ENCODE peak calls at places on chromosomes 13 and 19, in seven cellular contexts. V is endothelial cell of umbilical vein, P is bronchial epithelial cell, N is omental fat pad, U is cardiac fibroblast, C is AG04450, T is BE2C. Z is an unnamed sample.

GRCh38 chr19:3243851-3244700 is 19.6 kb downstream of the CELF5 start:
- DNase-seq in T (no peak), V (peak), U (peak), P (peak), N (no peak), C (peak), Z (no peak)

GRCh38 chr19:33840783-33841182 is 44.1 kb downstream of the KCTD15 start:
- DNase-seq in V (no peak), T (no peak), N (no peak), C (no peak), P (no peak), U (no peak), Z (no peak)

GRCh38 chr19:58570770-58571574 is 2.2 kb downstream of the MZF1 start:
- DNase-seq in C (no peak), U (no peak), T (no peak), P (no peak), V (no peak), N (no peak), Z (peak)

GRCh38 chr19:13398780-13399726 is 107.2 kb downstream of the CACNA1A start:
- DNase-seq in T (peak), C (peak), P (peak), V (peak), N (no peak), U (peak), Z (no peak)

GRCh38 chr13:67515895-67516294 is 285.8 kb upstream of the PCDH9 start:
- DNase-seq in P (peak), C (peak), T (no peak), U (peak), N (no peak), V (no peak), Z (no peak)

GRCh38 chr13:84121456-84121855 is 239.2 kb upstream of the SLITRK1 start:
- DNase-seq in T (no peak), V (no peak), U (no peak), P (peak), C (no peak), N (no peak), Z (no peak)

GRCh38 chr13:32098275-32098674 is 66.7 kb downstream of the FRY start:
- DNase-seq in U (peak), V (no peak), C (no peak), N (no peak), T (no peak), P (peak), Z (no peak)

GRCh38 chr19:48553676-48554384 is 1.9 kb downstream of the SULT2B1 start:
- DNase-seq in N (no peak), U (peak), C (no peak), P (peak), T (peak), V (peak), Z (no peak)

GRCh38 chr19:33621065-33621785 is 528 bp upstream of the CHST8 start:
- DNase-seq in U (no peak), N (no peak), V (no peak), T (peak), P (no peak), C (no peak), Z (no peak)

GRCh38 chr13:52842440-52842839 is 6.0 kb downstream of the PCDH8 start:
- DNase-seq in V (no peak), C (no peak), P (no peak), U (no peak), T (no peak), N (no peak), Z (no peak)

GRCh38 chr19:1776606-1777147 is 23.4 kb downstream of the ONECUT3 start:
- DNase-seq in T (no peak), C (no peak), P (no peak), U (no peak), N (no peak), V (no peak), Z (no peak)

GRCh38 chr13:43346427-43346826 is 323.0 kb downstream of the DNAJC15 start:
- DNase-seq in U (no peak), C (no peak), P (no peak), V (no peak), N (no peak), T (no peak), Z (no peak)

GRCh38 chr13:95896302-95896701 is 156.9 kb downstream of the UGGT2 start:
- DNase-seq in V (peak), C (no peak), P (peak), T (no peak), N (no peak), U (peak), Z (no peak)

GRCh38 chr19:51688665-51689571 is 4.2 kb upstream of the SPACA6 start:
- DNase-seq in V (peak), T (peak), N (peak), P (peak), C (peak), U (peak), Z (peak)

GRCh38 chr19:2587001-2587719 is 111.2 kb downstream of the GADD45B start:
- DNase-seq in V (no peak), T (no peak), U (peak), P (no peak), C (no peak), N (no peak), Z (no peak)

GRCh38 chr19:14198384-14199376 is 7.3 kb downstream of the ADGRL1 start:
- DNase-seq in C (no peak), V (no peak), U (peak), P (no peak), N (no peak), T (peak), Z (no peak)

GRCh38 chr13:51797664-51798488 is 6.1 kb downstream of the DHRS12 start:
- DNase-seq in C (no peak), P (peak), N (no peak), U (peak), V (peak), T (peak), Z (no peak)

GRCh38 chr13:95182570-95183285 is 118.5 kb downstream of the ABCC4 start:
- DNase-seq in C (no peak), V (no peak), U (no peak), T (no peak), N (no peak), P (no peak), Z (no peak)

GRCh38 chr19:2567580-2567979 is 91.7 kb downstream of the GADD45B start:
- DNase-seq in T (no peak), P (no peak), V (no peak), N (no peak), U (no peak), C (no peak), Z (peak)

GRCh38 chr19:48501961-48502719 is 9.5 kb downstream of the LMTK3 start:
- DNase-seq in V (no peak), U (peak), P (peak), T (peak), C (no peak), N (peak), Z (peak)

GRCh38 chr19:34428549-34429285 is 536 bp downstream of the UBA2 start:
- DNase-seq in C (no peak), N (no peak), P (peak), V (peak), U (peak), T (peak), Z (no peak)

GRCh38 chr19:38455031-38455430 is 21.5 kb downstream of the RYR1 start:
- DNase-seq in U (peak), P (peak), C (no peak), N (no peak), T (no peak), V (no peak), Z (no peak)

GRCh38 chr13:114044486-114044885 is 70.6 kb upstream of the C13orf46 start:
- DNase-seq in V (no peak), N (no peak), C (no peak), P (no peak), T (no peak), U (no peak), Z (no peak)

GRCh38 chr19:10420444-10421239 is at the start of gene PDE4A:
- DNase-seq in U (peak), V (no peak), T (peak), P (no peak), C (no peak), N (no peak), Z (no peak)

GRCh38 chr19:35048911-35049411 is 7.4 kb downstream of the HPN start:
- DNase-seq in T (peak), U (no peak), C (no peak), V (no peak), P (no peak), N (no peak), Z (no peak)

GRCh38 chr19:52065399-52065798 is 16.8 kb upstream of the ZNF432 start:
- DNase-seq in V (no peak), P (no peak), N (no peak), C (no peak), U (no peak), T (no peak), Z (no peak)

GRCh38 chr13:111886217-111886945 is 180.6 kb upstream of the SOX1 start:
- DNase-seq in C (no peak), V (no peak), T (no peak), U (no peak), N (no peak), P (no peak), Z (no peak)

GRCh38 chr19:8595651-8596050 is 14.9 kb downstream of the ADAMTS10 start:
- DNase-seq in P (no peak), C (no peak), V (no peak), U (no peak), N (no peak), T (no peak), Z (no peak)

GRCh38 chr13:74105871-74106270 is 28.3 kb downstream of the KLF12 start:
- DNase-seq in U (no peak), P (no peak), V (no peak), T (no peak), N (no peak), C (no peak), Z (no peak)

GRCh38 chr13:33111414-33112110 is 95.3 kb downstream of the KL start:
- DNase-seq in N (no peak), T (no peak), U (peak), C (no peak), V (peak), P (no peak), Z (no peak)

GRCh38 chr13:42994878-42995277 is 2.8 kb upstream of the EPSTI1 start:
- DNase-seq in C (no peak), V (no peak), P (no peak), U (no peak), N (no peak), T (no peak), Z (no peak)

GRCh38 chr13:43514326-43514725 is 272.4 kb downstream of the ENOX1 start:
- DNase-seq in C (no peak), P (no peak), N (no peak), U (no peak), T (no peak), V (no peak), Z (no peak)

GRCh38 chr19:746208-746819 is 4.6 kb upstream of the MISP start:
- DNase-seq in V (no peak), C (no peak), T (no peak), P (no peak), N (no peak), U (no peak), Z (no peak)

DNA sequence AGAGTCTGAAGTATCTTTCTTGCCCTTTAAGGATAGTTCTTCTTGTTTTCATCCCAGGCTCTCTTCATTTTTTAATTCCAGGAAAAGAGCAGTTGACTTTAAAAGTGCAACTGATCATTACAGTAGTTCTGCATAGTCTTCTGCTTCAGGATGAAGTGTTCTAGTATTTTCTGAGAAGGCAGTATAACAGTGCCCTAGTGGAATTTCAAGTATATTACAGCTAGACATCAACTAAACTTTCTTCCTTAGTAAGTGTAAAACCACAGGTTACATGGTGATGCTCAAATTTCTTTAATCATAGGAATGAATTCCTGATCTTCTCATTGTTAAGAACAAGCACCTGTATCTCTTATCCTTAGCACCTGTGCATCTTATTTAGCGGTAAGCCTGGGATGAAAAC is 10.9 kb downstream of the NUFIP1 start:
- DNase-seq in N (no peak), C (no peak), P (no peak), T (no peak), U (no peak), V (no peak), Z (no peak)
- TF ChIP-seq CTCF in N (no peak), C (no peak), P (no peak), T (no peak), U (peak), V (no peak), Z (no peak)

DNA sequence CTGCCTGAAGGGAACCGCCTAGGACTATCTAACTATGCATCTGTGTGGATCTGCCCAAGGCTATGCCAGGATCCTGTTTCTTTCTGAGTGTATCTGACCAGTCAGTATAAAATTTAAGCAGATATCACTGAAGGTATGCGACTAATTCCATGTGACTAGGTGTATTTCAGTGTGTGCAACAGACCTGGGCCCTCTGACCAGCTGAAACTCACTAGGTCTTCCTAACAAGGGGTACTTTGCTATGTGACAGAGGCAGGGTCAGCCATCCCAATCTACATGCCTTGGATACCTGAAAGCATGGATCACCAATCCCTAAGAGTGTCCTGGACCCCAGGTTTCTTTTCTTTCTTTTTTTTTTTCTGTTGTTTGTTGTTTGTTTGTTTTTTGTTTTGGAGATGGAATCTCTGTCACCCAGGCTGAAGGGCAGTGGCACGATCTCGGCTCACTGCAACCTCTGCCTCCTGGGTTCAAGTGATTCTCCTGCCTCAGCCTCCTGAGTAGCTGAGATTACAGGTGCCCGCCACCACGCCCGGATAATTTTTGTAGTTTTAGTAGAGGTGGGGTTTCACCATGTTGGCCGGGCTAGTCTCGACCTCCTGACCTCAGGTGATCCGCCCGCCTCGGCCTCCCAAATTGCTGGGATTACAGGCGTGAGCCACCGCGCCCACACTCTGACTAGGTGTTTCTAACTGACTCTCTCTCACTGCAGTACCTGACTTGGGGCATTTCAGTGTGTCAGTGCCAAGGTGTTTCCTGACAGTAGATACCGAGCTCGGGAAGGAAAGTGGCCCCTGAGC is 43.5 kb downstream of the FCGBP start:
- DNase-seq in N (no peak), T (no peak), V (no peak), P (no peak), C (no peak), U (no peak), Z (no peak)
- TF ChIP-seq CTCF in N (no peak), T (no peak), V (no peak), P (no peak), C (no peak), U (no peak), Z (no peak)

GRCh38 chr13:64158910-64159309 is 2743.3 kb upstream of the PCDH20 start:
- DNase-seq in N (no peak), U (peak), V (peak), T (peak), C (no peak), P (no peak), Z (no peak)

DNA sequence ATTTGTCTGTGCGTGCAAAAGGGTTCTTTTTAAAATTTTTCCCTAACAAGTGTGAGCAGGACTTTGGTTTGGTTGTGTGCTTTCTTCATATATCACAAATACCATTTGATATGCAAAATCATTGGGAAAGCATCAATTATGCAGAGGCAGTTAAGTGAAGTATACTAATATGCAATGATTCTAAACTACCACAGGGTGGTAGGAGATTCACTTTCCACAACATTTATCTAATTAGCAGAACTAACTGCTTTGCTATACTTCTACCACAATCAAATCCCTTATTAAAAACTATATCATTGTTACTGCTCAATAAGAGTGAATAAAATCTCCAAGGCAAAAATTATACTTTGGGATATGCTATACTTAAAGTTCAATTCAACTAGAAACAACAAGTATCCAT is 2738.9 kb upstream of the PCDH20 start:
- DNase-seq in C (no peak), T (no peak), N (no peak), U (peak), V (peak), P (no peak), Z (no peak)
- TF ChIP-seq CTCF in C (peak), T (peak), N (no peak), U (peak), V (peak), P (no peak), Z (no peak)

GRCh38 chr19:18847516-18848463 is 16.0 kb downstream of the UPF1 start:
- DNase-seq in C (no peak), V (no peak), T (no peak), U (peak), P (no peak), N (no peak), Z (no peak)
- TF ChIP-seq CTCF in C (no peak), V (no peak), T (no peak), U (no peak), P (no peak), N (no peak), Z (no peak)

GRCh38 chr13:112931028-112931934 is 37.7 kb upstream of the MCF2L start:
- DNase-seq in N (no peak), P (peak), C (peak), U (peak), V (peak), T (peak), Z (no peak)
- TF ChIP-seq CTCF in N (no peak), P (peak), C (peak), U (peak), V (peak), T (peak), Z (peak)

GRCh38 chr13:28429096-28429495 is 65.8 kb downstream of the FLT1 start:
- DNase-seq in V (no peak), P (no peak), N (no peak), C (no peak), U (no peak), T (no peak), Z (no peak)
- TF ChIP-seq CTCF in V (no peak), P (no peak), N (no peak), C (no peak), U (no peak), T (no peak), Z (no peak)

GRCh38 chr13:23749288-23749880 is 139.8 kb downstream of the MIPEP start:
- DNase-seq in U (no peak), N (no peak), V (no peak), T (no peak), P (no peak), C (no peak), Z (no peak)
- TF ChIP-seq CTCF in U (no peak), N (no peak), V (no peak), T (no peak), P (no peak), C (no peak), Z (no peak)

DNA sequence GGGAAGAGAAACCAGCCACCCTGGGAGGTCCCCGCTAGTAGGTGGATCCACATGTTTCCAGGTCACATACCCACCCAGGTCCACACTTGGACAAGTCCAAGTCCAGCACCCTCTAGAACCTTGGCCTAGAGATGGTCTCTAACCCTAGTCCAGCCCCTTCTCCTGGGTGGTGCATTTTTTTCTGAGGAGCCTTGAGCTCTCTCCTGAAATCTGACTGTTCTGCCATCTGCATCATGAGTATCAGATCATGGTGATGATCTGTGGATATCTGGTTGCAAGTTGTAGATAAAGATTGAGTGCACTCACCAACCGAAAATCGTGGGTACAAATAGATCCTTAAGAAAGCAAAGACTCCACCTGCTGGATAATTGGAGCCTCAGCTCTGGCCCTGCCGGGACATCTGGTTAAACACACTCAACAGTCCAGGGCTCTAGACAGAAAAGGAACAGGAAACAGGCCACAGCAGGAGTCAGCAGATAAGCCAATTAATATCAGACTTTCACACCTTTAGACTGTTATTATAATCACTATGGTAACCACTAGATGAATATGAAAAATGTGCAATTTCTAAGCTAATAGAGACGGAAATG is 41.1 kb downstream of the GPR12 start:
- DNase-seq in T (no peak), P (no peak), N (no peak), C (no peak), U (peak), V (peak), Z (no peak)
- TF ChIP-seq CTCF in T (peak), P (no peak), N (no peak), C (peak), U (peak), V (peak), Z (no peak)